ENCODE peak calls at places on chromosomes 7 and 10, in seven cellular contexts. M is GM12891, A is SK-N-SH, L is K562, C is HepG2, F is GM12892, E is H1. I is an unnamed sample.

GRCh38 chr10:124035928-124036558 is 57.4 kb downstream of the CHST15 start:
- DNase-seq in M (peak; percentile 89), A (no peak), L (peak; percentile 61), C (peak; percentile 96), F (peak; percentile 80), E (no peak), I (peak; percentile 82)

GRCh38 chr10:100006241-100006886 is 3.4 kb downstream of the DNMBP start:
- DNase-seq in M (no peak), A (no peak), L (peak; percentile 54), C (peak; percentile 57), F (no peak), E (no peak), I (peak; percentile 55)

GRCh38 chr10:119207713-119208552 is 562 bp downstream of the GRK5 start:
- DNase-seq in M (no peak), A (peak; percentile 36), L (peak; percentile 17), C (peak; percentile 65), F (no peak), E (no peak), I (no peak)

GRCh38 chr7:26368542-26368941 is 76.9 kb downstream of the SNX10 start:
- DNase-seq in M (no peak), A (no peak), L (no peak), C (no peak), F (no peak), E (no peak), I (no peak)

GRCh38 chr7:157002819-157003421 is 7.5 kb downstream of the MNX1 start:
- DNase-seq in M (no peak), A (peak; percentile 77), L (no peak), C (no peak), F (no peak), E (no peak), I (no peak)

GRCh38 chr10:69503001-69503895 is 52.0 kb downstream of the TSPAN15 start:
- DNase-seq in M (no peak), A (no peak), L (no peak), C (no peak), F (no peak), E (no peak), I (no peak)

GRCh38 chr10:118911361-118911760 is 118.2 kb upstream of the NANOS1 start:
- DNase-seq in M (no peak), A (no peak), L (no peak), C (peak; percentile 58), F (no peak), E (no peak), I (no peak)

GRCh38 chr10:71575446-71575845 is 144.1 kb downstream of the C10orf105 start:
- DNase-seq in M (no peak), A (no peak), L (no peak), C (no peak), F (no peak), E (no peak), I (no peak)

GRCh38 chr10:76035010-76035727 is 603.7 kb downstream of the LRMDA start:
- DNase-seq in M (no peak), A (peak; percentile 48), L (no peak), C (no peak), F (no peak), E (no peak), I (no peak)

GRCh38 chr10:98259606-98260319 is 8.2 kb downstream of the LOXL4 start:
- DNase-seq in M (no peak), A (no peak), L (peak; percentile 66), C (no peak), F (no peak), E (no peak), I (no peak)

GRCh38 chr7:30206466-30206865 is 71.7 kb downstream of the MTURN start:
- DNase-seq in M (no peak), A (no peak), L (no peak), C (no peak), F (no peak), E (no peak), I (no peak)

GRCh38 chr10:117137911-117138642 is at the start of gene VAX1:
- DNase-seq in M (no peak), A (peak; percentile 75), L (no peak), C (no peak), F (no peak), E (no peak), I (no peak)

GRCh38 chr10:42491001-42491592 is 147.3 kb downstream of the ZNF33B start:
- DNase-seq in M (no peak), A (no peak), L (peak; percentile 12), C (no peak), F (no peak), E (no peak), I (no peak)

GRCh38 chr10:58695022-58695421 is 182.3 kb downstream of the BICC1 start:
- DNase-seq in M (no peak), A (no peak), L (no peak), C (no peak), F (no peak), E (no peak), I (no peak)

GRCh38 chr7:44060091-44060947 is 5.0 kb downstream of the PGAM2 start:
- DNase-seq in M (no peak), A (no peak), L (no peak), C (no peak), F (no peak), E (no peak), I (no peak)

GRCh38 chr10:13877154-13877909 is 290.6 kb downstream of the PRPF18 start:
- DNase-seq in M (no peak), A (no peak), L (no peak), C (peak; percentile 5), F (no peak), E (no peak), I (no peak)

GRCh38 chr10:3500408-3500856 is 284.6 kb downstream of the KLF6 start:
- DNase-seq in M (no peak), A (no peak), L (no peak), C (peak; percentile 88), F (no peak), E (no peak), I (no peak)

GRCh38 chr10:62103857-62104256 is 164.8 kb downstream of the RTKN2 start:
- DNase-seq in M (no peak), A (no peak), L (no peak), C (no peak), F (no peak), E (no peak), I (no peak)

GRCh38 chr10:105769248-105770184 is 1128.4 kb downstream of the SORCS3 start:
- DNase-seq in M (no peak), A (no peak), L (no peak), C (no peak), F (no peak), E (no peak), I (no peak)

GRCh38 chr7:26065652-26066051 is 86.3 kb upstream of the NFE2L3 start:
- DNase-seq in M (no peak), A (peak; percentile 53), L (no peak), C (no peak), F (no peak), E (no peak), I (no peak)

GRCh38 chr10:74947781-74948401 is 121.5 kb downstream of the KAT6B start:
- DNase-seq in M (no peak), A (peak; percentile 68), L (no peak), C (no peak), F (no peak), E (no peak), I (no peak)

DNA sequence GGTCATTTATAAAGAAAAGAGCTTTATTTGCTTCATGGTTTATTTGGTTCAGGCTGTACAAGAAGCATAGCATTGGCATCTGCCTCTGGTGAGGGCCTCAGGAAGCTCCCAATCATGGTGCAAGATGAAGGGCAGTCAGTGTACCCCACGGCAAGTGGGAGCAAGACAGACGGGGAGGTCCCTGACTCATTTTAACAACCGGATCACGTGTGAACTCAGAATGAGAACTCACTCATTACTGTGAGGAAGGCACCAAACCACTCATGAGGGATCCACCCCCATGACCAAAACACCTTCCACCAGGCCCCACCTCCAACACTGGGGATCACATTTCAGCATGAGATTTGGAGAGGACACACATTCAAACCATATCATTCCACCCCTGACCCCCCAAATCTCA is 15.7 kb upstream of the CRYGN start:
- DNase-seq in M (no peak), A (no peak), L (no peak), C (no peak), F (no peak), E (no peak), I (no peak)
- TF ChIP-seq TAF1 in M (no peak), A (no peak), L (no peak), C (no peak), F (no peak), E (no peak), I (no peak)

GRCh38 chr7:155465761-155466141 is 7.8 kb downstream of the EN2 start:
- DNase-seq in M (no peak), A (peak; percentile 9), L (no peak), C (no peak), F (no peak), E (no peak), I (no peak)

GRCh38 chr7:155466814-155467675 is 9.1 kb downstream of the EN2 start:
- DNase-seq in M (no peak), A (peak; percentile 87), L (no peak), C (peak; percentile 5), F (no peak), E (no peak), I (no peak)

GRCh38 chr7:155467846-155468821 is 10.2 kb downstream of the EN2 start:
- DNase-seq in M (no peak), A (peak; percentile 48), L (no peak), C (no peak), F (no peak), E (no peak), I (no peak)

GRCh38 chr7:155464948-155465739 is 7.2 kb downstream of the EN2 start:
- DNase-seq in M (no peak), A (peak; percentile 50), L (no peak), C (no peak), F (no peak), E (no peak), I (no peak)

DNA sequence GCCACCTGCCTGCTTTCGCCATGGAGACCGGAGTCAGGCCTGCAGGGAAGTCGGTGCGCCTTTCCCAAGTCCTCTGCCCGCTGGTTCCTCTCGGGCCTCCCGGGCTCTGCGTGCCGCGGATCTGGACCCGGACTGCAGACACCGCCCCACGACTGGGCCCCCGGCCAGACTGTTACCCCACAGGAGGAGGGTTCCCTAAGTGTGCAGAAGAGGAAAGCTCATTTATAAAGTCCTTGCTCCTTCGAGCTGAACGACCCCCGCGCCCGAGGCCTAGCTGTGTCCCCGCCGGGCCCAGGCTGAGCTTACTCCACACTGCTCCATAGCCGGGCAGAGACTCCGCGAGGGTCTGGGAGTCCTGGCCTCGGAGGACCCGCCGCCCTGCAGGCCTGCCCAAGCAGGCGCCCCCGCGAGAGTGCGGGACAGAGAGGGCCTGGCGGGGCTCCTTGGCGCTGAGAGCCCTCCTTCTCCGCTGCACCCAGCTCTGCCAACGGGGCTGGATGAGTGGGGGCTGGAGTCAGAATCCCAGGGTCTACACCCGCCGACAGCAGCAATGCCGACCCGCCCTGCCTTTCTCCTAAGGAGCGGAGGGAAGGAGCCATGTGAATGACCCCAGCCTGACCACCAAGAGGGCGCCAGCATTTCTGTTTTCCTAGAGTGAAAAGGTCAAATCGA is 8.3 kb downstream of the EN2 start:
- DNase-seq in M (no peak), A (peak; percentile 55), L (no peak), C (no peak), F (no peak), E (no peak), I (no peak)
- TF ChIP-seq TAF1 in M (no peak), A (no peak), L (no peak), C (no peak), F (no peak), E (no peak), I (no peak)

GRCh38 chr7:4204530-4205165 is 477.4 kb upstream of the FOXK1 start:
- DNase-seq in M (no peak), A (no peak), L (no peak), C (no peak), F (no peak), E (no peak), I (no peak)
- TF ChIP-seq TAF1 in M (no peak), A (no peak), L (no peak), C (no peak), F (no peak), E (no peak), I (no peak)

GRCh38 chr7:22934473-22935065 is 79.4 kb downstream of the HYCC1 start:
- DNase-seq in M (no peak), A (no peak), L (no peak), C (no peak), F (no peak), E (no peak), I (no peak)
- TF ChIP-seq TAF1 in M (no peak), A (no peak), L (no peak), C (no peak), F (no peak), E (no peak), I (no peak)

I was measured in GM12878.